ENCODE peak calls at places on chromosomes 4 and X, in seven cellular contexts. One of them, this sample, is unnamed.

GRCh38 chrX:41192880-41193279 is 107.6 kb downstream of the USP9X start:
- DNase-seq in heart left ventricle: no peak
- DNase-seq in progenitor cell of endocrine pancreas: no peak
- DNase-seq in kidney: no peak
- DNase-seq in PC-3: no peak
- DNase-seq in B cell: no peak
- DNase-seq in upper lobe of left lung: no peak
- DNase-seq in this sample: no peak

GRCh38 chr4:6199344-6199921 is 916 bp downstream of the JAKMIP1 start:
- DNase-seq in upper lobe of left lung: no peak
- DNase-seq in heart left ventricle: no peak
- DNase-seq in PC-3: no peak
- DNase-seq in progenitor cell of endocrine pancreas: no peak
- DNase-seq in B cell: no peak
- DNase-seq in kidney: peak; percentile 68
- DNase-seq in this sample: no peak

GRCh38 chr4:15006416-15007024 is 4.2 kb downstream of the CPEB2 start:
- DNase-seq in upper lobe of left lung: no peak
- DNase-seq in progenitor cell of endocrine pancreas: no peak
- DNase-seq in kidney: no peak
- DNase-seq in PC-3: peak; percentile 14
- DNase-seq in heart left ventricle: no peak
- DNase-seq in B cell: peak; percentile 46
- DNase-seq in this sample: no peak

GRCh38 chr4:156974264-156974663 is 2.7 kb upstream of the PDGFC start:
- DNase-seq in upper lobe of left lung: no peak
- DNase-seq in B cell: no peak
- DNase-seq in progenitor cell of endocrine pancreas: no peak
- DNase-seq in heart left ventricle: no peak
- DNase-seq in kidney: no peak
- DNase-seq in PC-3: no peak
- DNase-seq in this sample: no peak

GRCh38 chrX:9635368-9635767 is 130.3 kb downstream of the GPR143 start:
- DNase-seq in PC-3: no peak
- DNase-seq in upper lobe of left lung: no peak
- DNase-seq in kidney: no peak
- DNase-seq in heart left ventricle: peak; percentile 70
- DNase-seq in progenitor cell of endocrine pancreas: no peak
- DNase-seq in B cell: no peak
- DNase-seq in this sample: no peak

GRCh38 chr4:33924239-33924638 is 2320.1 kb downstream of the ARAP2 start:
- DNase-seq in progenitor cell of endocrine pancreas: no peak
- DNase-seq in upper lobe of left lung: peak; percentile 20
- DNase-seq in kidney: no peak
- DNase-seq in heart left ventricle: no peak
- DNase-seq in PC-3: peak; percentile 46
- DNase-seq in B cell: no peak
- DNase-seq in this sample: no peak

GRCh38 chrX:35890699-35891098 is 28.8 kb upstream of the CFAP47 start:
- DNase-seq in B cell: no peak
- DNase-seq in upper lobe of left lung: peak; percentile 63
- DNase-seq in PC-3: peak; percentile 69
- DNase-seq in kidney: peak; percentile 60
- DNase-seq in heart left ventricle: no peak
- DNase-seq in progenitor cell of endocrine pancreas: no peak
- DNase-seq in this sample: no peak

GRCh38 chr4:89752932-89753598 is 83.9 kb downstream of the SNCA start:
- DNase-seq in kidney: no peak
- DNase-seq in progenitor cell of endocrine pancreas: no peak
- DNase-seq in B cell: no peak
- DNase-seq in PC-3: no peak
- DNase-seq in upper lobe of left lung: no peak
- DNase-seq in heart left ventricle: no peak
- DNase-seq in this sample: no peak

GRCh38 chrX:67543818-67544217 is at the start of gene AR:
- DNase-seq in heart left ventricle: peak; percentile 81
- DNase-seq in progenitor cell of endocrine pancreas: no peak
- DNase-seq in kidney: peak; percentile 88
- DNase-seq in upper lobe of left lung: peak; percentile 58
- DNase-seq in PC-3: no peak
- DNase-seq in B cell: no peak
- DNase-seq in this sample: no peak

GRCh38 chr4:98938386-98938785 is 9.5 kb upstream of the EIF4E start:
- DNase-seq in upper lobe of left lung: no peak
- DNase-seq in progenitor cell of endocrine pancreas: no peak
- DNase-seq in PC-3: peak; percentile 52
- DNase-seq in B cell: no peak
- DNase-seq in kidney: no peak
- DNase-seq in heart left ventricle: no peak
- DNase-seq in this sample: no peak

GRCh38 chr4:65670331-65671031 is at the start of gene EPHA5:
- DNase-seq in PC-3: peak; percentile 78
- DNase-seq in upper lobe of left lung: peak; percentile 28
- DNase-seq in progenitor cell of endocrine pancreas: peak; percentile 42
- DNase-seq in B cell: no peak
- DNase-seq in kidney: peak; percentile 78
- DNase-seq in heart left ventricle: peak; percentile 57
- DNase-seq in this sample: peak; percentile 82
- TF ChIP-seq CTCF in PC-3: no peak
- TF ChIP-seq CTCF in upper lobe of left lung: no peak
- TF ChIP-seq CTCF in progenitor cell of endocrine pancreas: peak; percentile 46
- TF ChIP-seq CTCF in B cell: no peak
- TF ChIP-seq CTCF in kidney: no peak
- TF ChIP-seq CTCF in heart left ventricle: peak; percentile 11
- TF ChIP-seq CTCF in this sample: no peak

GRCh38 chr4:153542131-153542530 is 76.0 kb downstream of the TMEM131L start:
- DNase-seq in kidney: no peak
- DNase-seq in PC-3: no peak
- DNase-seq in heart left ventricle: no peak
- DNase-seq in upper lobe of left lung: no peak
- DNase-seq in progenitor cell of endocrine pancreas: no peak
- DNase-seq in B cell: no peak
- DNase-seq in this sample: no peak
- TF ChIP-seq CTCF in kidney: no peak
- TF ChIP-seq CTCF in PC-3: no peak
- TF ChIP-seq CTCF in heart left ventricle: no peak
- TF ChIP-seq CTCF in upper lobe of left lung: no peak
- TF ChIP-seq CTCF in progenitor cell of endocrine pancreas: no peak
- TF ChIP-seq CTCF in B cell: no peak
- TF ChIP-seq CTCF in this sample: no peak

DNA sequence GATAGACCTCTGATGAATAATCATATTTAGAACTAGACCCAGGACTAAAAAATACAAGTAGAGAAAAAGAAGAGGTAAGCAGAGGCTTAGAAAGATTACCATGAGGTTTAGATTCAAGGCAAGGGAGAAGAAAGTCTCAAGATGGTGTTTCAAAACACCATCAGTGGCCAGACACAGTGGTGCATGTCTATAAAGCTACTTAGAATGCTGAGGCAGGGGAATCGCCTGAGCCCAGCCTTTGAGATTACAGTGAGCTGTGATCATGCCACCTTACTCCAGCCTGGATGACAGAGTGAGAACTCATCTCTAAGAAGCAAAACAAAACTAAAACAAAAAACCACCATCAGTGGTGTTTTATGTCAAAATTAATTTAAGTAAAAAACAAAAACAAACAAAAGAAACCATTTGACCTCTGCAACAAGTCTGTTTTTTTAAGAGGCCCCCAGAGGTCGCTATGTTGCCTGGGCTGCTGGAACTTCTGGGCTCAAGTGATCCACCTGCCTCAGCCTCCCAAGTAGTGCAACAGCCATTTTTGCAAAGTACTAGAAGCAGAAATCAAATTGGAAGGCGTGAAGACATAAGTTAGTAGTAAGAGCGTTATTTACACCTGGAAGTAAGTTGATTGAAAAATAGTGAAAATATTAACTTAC is 784.3 kb downstream of the ADGRL3 start:
- DNase-seq in progenitor cell of endocrine pancreas: no peak
- DNase-seq in heart left ventricle: no peak
- DNase-seq in kidney: no peak
- DNase-seq in PC-3: no peak
- DNase-seq in upper lobe of left lung: no peak
- DNase-seq in B cell: no peak
- DNase-seq in this sample: no peak
- TF ChIP-seq CTCF in progenitor cell of endocrine pancreas: no peak
- TF ChIP-seq CTCF in heart left ventricle: no peak
- TF ChIP-seq CTCF in kidney: no peak
- TF ChIP-seq CTCF in PC-3: peak; percentile 57
- TF ChIP-seq CTCF in upper lobe of left lung: no peak
- TF ChIP-seq CTCF in B cell: no peak
- TF ChIP-seq CTCF in this sample: no peak

GRCh38 chrX:16714504-16714903 is 2.0 kb upstream of the CTPS2 start:
- DNase-seq in upper lobe of left lung: no peak
- DNase-seq in kidney: no peak
- DNase-seq in heart left ventricle: no peak
- DNase-seq in PC-3: no peak
- DNase-seq in B cell: no peak
- DNase-seq in progenitor cell of endocrine pancreas: no peak
- DNase-seq in this sample: no peak

GRCh38 chrX:16711219-16712115 is 1.0 kb downstream of the CTPS2 start:
- DNase-seq in B cell: peak; percentile 20
- DNase-seq in PC-3: peak; percentile 18
- DNase-seq in heart left ventricle: peak; percentile 36
- DNase-seq in upper lobe of left lung: no peak
- DNase-seq in kidney: no peak
- DNase-seq in progenitor cell of endocrine pancreas: no peak
- DNase-seq in this sample: no peak

GRCh38 chrX:16712825-16713155 is 321 bp upstream of the CTPS2 start:
- DNase-seq in progenitor cell of endocrine pancreas: no peak
- DNase-seq in heart left ventricle: no peak
- DNase-seq in kidney: no peak
- DNase-seq in PC-3: no peak
- DNase-seq in B cell: no peak
- DNase-seq in upper lobe of left lung: no peak
- DNase-seq in this sample: no peak

GRCh38 chrX:16708016-16708415 is 4.5 kb downstream of the CTPS2 start:
- DNase-seq in kidney: no peak
- DNase-seq in upper lobe of left lung: no peak
- DNase-seq in PC-3: no peak
- DNase-seq in B cell: no peak
- DNase-seq in progenitor cell of endocrine pancreas: no peak
- DNase-seq in heart left ventricle: no peak
- DNase-seq in this sample: no peak

GRCh38 chrX:16712116-16712824 is at the start of gene CTPS2:
- DNase-seq in heart left ventricle: peak; percentile 72
- DNase-seq in B cell: peak; percentile 44
- DNase-seq in PC-3: peak; percentile 63
- DNase-seq in progenitor cell of endocrine pancreas: peak; percentile 64
- DNase-seq in upper lobe of left lung: peak; percentile 73
- DNase-seq in kidney: peak; percentile 87
- DNase-seq in this sample: peak; percentile 39
- TF ChIP-seq CTCF in heart left ventricle: peak; percentile 9
- TF ChIP-seq CTCF in B cell: no peak
- TF ChIP-seq CTCF in PC-3: no peak
- TF ChIP-seq CTCF in progenitor cell of endocrine pancreas: peak; percentile 32
- TF ChIP-seq CTCF in upper lobe of left lung: no peak
- TF ChIP-seq CTCF in kidney: no peak
- TF ChIP-seq CTCF in this sample: no peak

DNA sequence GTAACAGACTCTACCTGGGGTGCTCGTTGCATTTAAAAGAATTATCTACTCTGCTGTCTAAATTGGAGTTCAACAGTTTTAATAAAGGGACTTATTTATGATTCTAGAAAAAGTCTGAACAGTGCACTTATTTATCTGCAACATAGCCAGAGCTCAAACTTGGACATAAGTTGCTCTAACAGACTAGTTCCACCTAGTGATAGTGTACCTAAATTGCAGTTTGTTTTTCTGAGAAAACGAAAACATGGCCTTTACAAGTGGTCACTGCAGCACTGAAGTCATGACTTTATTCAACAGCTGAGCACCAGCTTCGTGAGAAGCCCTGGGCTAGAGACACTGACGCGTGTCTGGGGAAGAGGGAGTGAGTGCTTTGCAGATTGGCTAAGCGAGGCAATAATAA is 77.3 kb upstream of the IGSF1 start:
- DNase-seq in kidney: no peak
- DNase-seq in upper lobe of left lung: no peak
- DNase-seq in heart left ventricle: no peak
- DNase-seq in PC-3: peak; percentile 14
- DNase-seq in B cell: no peak
- DNase-seq in progenitor cell of endocrine pancreas: no peak
- DNase-seq in this sample: no peak
- TF ChIP-seq CTCF in kidney: no peak
- TF ChIP-seq CTCF in upper lobe of left lung: no peak
- TF ChIP-seq CTCF in heart left ventricle: peak; percentile 9
- TF ChIP-seq CTCF in PC-3: peak; percentile 34
- TF ChIP-seq CTCF in B cell: no peak
- TF ChIP-seq CTCF in progenitor cell of endocrine pancreas: peak; percentile 50
- TF ChIP-seq CTCF in this sample: no peak

GRCh38 chr4:71785957-71786356 is 2.1 kb upstream of the GC start:
- DNase-seq in kidney: no peak
- DNase-seq in upper lobe of left lung: no peak
- DNase-seq in B cell: no peak
- DNase-seq in PC-3: no peak
- DNase-seq in heart left ventricle: no peak
- DNase-seq in progenitor cell of endocrine pancreas: no peak
- DNase-seq in this sample: no peak

GRCh38 chr4:71784569-71785197 is 804 bp upstream of the GC start:
- DNase-seq in heart left ventricle: no peak
- DNase-seq in PC-3: no peak
- DNase-seq in kidney: no peak
- DNase-seq in progenitor cell of endocrine pancreas: no peak
- DNase-seq in B cell: no peak
- DNase-seq in upper lobe of left lung: no peak
- DNase-seq in this sample: no peak

GRCh38 chr4:71783972-71784371 is at the start of gene GC:
- DNase-seq in heart left ventricle: no peak
- DNase-seq in progenitor cell of endocrine pancreas: no peak
- DNase-seq in kidney: no peak
- DNase-seq in PC-3: no peak
- DNase-seq in upper lobe of left lung: no peak
- DNase-seq in B cell: no peak
- DNase-seq in this sample: no peak
- TF ChIP-seq CTCF in heart left ventricle: no peak
- TF ChIP-seq CTCF in progenitor cell of endocrine pancreas: peak; percentile 43
- TF ChIP-seq CTCF in kidney: no peak
- TF ChIP-seq CTCF in PC-3: peak; percentile 9
- TF ChIP-seq CTCF in upper lobe of left lung: no peak
- TF ChIP-seq CTCF in B cell: no peak
- TF ChIP-seq CTCF in this sample: no peak

GRCh38 chr4:129738175-129738574 is 642.2 kb downstream of the C4orf33 start:
- DNase-seq in heart left ventricle: no peak
- DNase-seq in kidney: no peak
- DNase-seq in B cell: no peak
- DNase-seq in progenitor cell of endocrine pancreas: no peak
- DNase-seq in upper lobe of left lung: no peak
- DNase-seq in PC-3: no peak
- DNase-seq in this sample: no peak
- TF ChIP-seq CTCF in heart left ventricle: no peak
- TF ChIP-seq CTCF in kidney: no peak
- TF ChIP-seq CTCF in B cell: no peak
- TF ChIP-seq CTCF in progenitor cell of endocrine pancreas: no peak
- TF ChIP-seq CTCF in upper lobe of left lung: no peak
- TF ChIP-seq CTCF in PC-3: no peak
- TF ChIP-seq CTCF in this sample: no peak

GRCh38 chr4:138182838-138183426 is 59.2 kb downstream of the SLC7A11 start:
- DNase-seq in B cell: peak; percentile 60
- DNase-seq in kidney: no peak
- DNase-seq in PC-3: peak; percentile 67
- DNase-seq in progenitor cell of endocrine pancreas: no peak
- DNase-seq in heart left ventricle: no peak
- DNase-seq in upper lobe of left lung: no peak
- DNase-seq in this sample: no peak
- TF ChIP-seq CTCF in B cell: peak; percentile 84
- TF ChIP-seq CTCF in kidney: peak; percentile 55
- TF ChIP-seq CTCF in PC-3: peak; percentile 73
- TF ChIP-seq CTCF in progenitor cell of endocrine pancreas: peak; percentile 87
- TF ChIP-seq CTCF in heart left ventricle: peak; percentile 75
- TF ChIP-seq CTCF in upper lobe of left lung: peak; percentile 36
- TF ChIP-seq CTCF in this sample: peak; percentile 56